ENCODE peak calls at places on chromosomes 2 and 18, in nine cellular contexts. D is dorsolateral prefrontal cortex, W is astrocyte of the cerebellum, J is tibial artery, S is GM20000, Y is foreskin fibroblast, F is cardiac fibroblast, U is progenitor cell of endocrine pancreas, I is astrocyte of the spinal cord. Q is an unnamed sample.

GRCh38 chr18:3060667-3061580 is 48.0 kb upstream of the LPIN2 start:
- DNase-seq in D (no peak), F (no peak), J (no peak), I (no peak), U (no peak), S (peak; percentile 41), Y (no peak), W (no peak), Q (peak; percentile 45)

GRCh38 chr2:176508984-176509383 is 239.7 kb downstream of the MTX2 start:
- DNase-seq in I (peak; percentile 66), U (no peak), W (peak; percentile 53), F (no peak), D (no peak), Y (no peak), J (no peak), S (peak; percentile 41), Q (peak; percentile 28)

GRCh38 chr2:226800941-226801784 is 1.5 kb upstream of the IRS1 start:
- DNase-seq in F (peak; percentile 76), J (peak; percentile 92), S (peak; percentile 92), Y (peak; percentile 95), D (peak; percentile 95), U (peak; percentile 86), W (no peak), I (peak; percentile 87), Q (peak; percentile 92)

GRCh38 chr18:5582054-5582453 is 38.3 kb upstream of the EPB41L3 start:
- DNase-seq in U (no peak), D (no peak), J (no peak), Y (peak; percentile 34), I (peak; percentile 77), S (no peak), W (peak; percentile 60), F (peak; percentile 29), Q (no peak)

GRCh38 chr2:25257032-25257455 is 84.7 kb downstream of the DNMT3A start:
- DNase-seq in Y (peak; percentile 77), U (no peak), J (no peak), D (peak; percentile 63), W (no peak), F (peak; percentile 19), S (no peak), I (peak; percentile 71), Q (no peak)

GRCh38 chr18:37563810-37564511 is 1.6 kb downstream of the CELF4 start:
- DNase-seq in D (no peak), U (no peak), F (no peak), W (no peak), I (no peak), Y (no peak), S (no peak), J (no peak), Q (no peak)

GRCh38 chr2:38835015-38835601 is 40.6 kb downstream of the DHX57 start:
- DNase-seq in Y (peak; percentile 25), U (no peak), J (no peak), D (no peak), S (no peak), I (peak; percentile 17), W (no peak), F (peak; percentile 45), Q (no peak)

GRCh38 chr18:44731866-44732555 is 51.3 kb downstream of the SETBP1 start:
- DNase-seq in F (peak; percentile 33), I (no peak), J (no peak), D (no peak), Y (peak; percentile 29), S (peak; percentile 55), W (no peak), U (no peak), Q (no peak)

GRCh38 chr2:127820080-127820668 is 9.2 kb upstream of the WDR33 start:
- DNase-seq in F (peak; percentile 35), Y (peak; percentile 21), J (peak; percentile 13), W (no peak), U (no peak), S (no peak), I (no peak), D (no peak), Q (no peak)

GRCh38 chr2:190867182-190867581 is 13.4 kb upstream of the GLS start:
- DNase-seq in S (no peak), U (no peak), Y (peak; percentile 64), I (peak; percentile 77), J (no peak), F (peak; percentile 53), D (no peak), W (no peak), Q (no peak)

DNA sequence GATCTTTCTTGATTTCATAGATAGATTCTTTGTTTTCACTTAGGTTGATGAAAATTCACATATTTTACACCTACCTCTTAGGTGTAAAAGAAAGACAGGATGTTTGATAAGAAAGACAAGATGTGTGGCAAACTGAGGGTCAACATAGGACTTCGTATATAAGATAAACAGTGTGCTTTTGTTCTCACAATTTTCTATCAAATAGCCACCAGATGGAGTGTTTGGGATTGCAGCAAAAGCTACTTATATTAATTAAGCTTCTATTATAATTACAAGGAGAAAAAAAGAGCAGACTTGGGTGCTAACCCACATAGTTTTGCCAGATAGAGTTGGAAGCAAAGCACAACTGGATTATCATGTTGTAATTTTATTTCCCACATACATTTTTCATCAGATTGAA is 232.9 kb downstream of the CDH7 start:
- DNase-seq in F (no peak), S (no peak), J (no peak), U (no peak), D (no peak), Y (no peak), W (no peak), I (no peak), Q (no peak)
- TF ChIP-seq CTCF in F (no peak), S (no peak), J (no peak), U (no peak), D (no peak), Y (no peak), W (no peak), I (no peak), Q (no peak)

GRCh38 chr2:3424171-3424795 is 44.8 kb downstream of the TRAPPC12 start:
- DNase-seq in S (no peak), I (no peak), F (no peak), W (no peak), J (no peak), U (no peak), Y (no peak), D (no peak), Q (no peak)
- TF ChIP-seq CTCF in S (no peak), I (no peak), F (no peak), W (no peak), J (no peak), U (no peak), Y (no peak), D (no peak), Q (no peak)

GRCh38 chr2:19541884-19542283 is 183.5 kb upstream of the OSR1 start:
- DNase-seq in Y (no peak), F (no peak), W (no peak), J (no peak), D (no peak), U (no peak), I (no peak), S (no peak), Q (no peak)
- TF ChIP-seq CTCF in Y (no peak), F (no peak), W (no peak), J (no peak), D (no peak), U (peak; percentile 20), I (no peak), S (no peak), Q (no peak)

DNA sequence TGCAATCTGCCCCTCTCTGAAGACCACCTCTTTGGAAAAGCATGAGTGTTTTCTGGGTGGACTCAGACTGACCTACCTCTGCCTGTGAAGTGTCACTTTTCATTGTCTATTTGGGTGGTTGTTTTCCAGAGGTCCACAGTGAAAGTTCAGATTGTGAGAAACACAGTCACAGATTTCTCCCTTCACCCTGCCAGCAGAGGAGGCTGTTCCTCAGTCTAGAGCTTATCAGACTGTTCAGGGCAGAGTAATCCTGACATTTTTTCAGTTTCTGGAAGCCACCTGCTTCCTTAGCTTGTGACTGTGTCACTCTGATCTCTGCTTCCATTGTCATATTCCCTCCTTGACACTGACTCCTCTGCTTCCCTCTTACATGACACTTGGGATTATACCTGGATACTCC is 55.4 kb upstream of the RMP24 start:
- DNase-seq in Y (no peak), F (no peak), J (no peak), I (no peak), W (no peak), D (no peak), S (no peak), U (no peak), Q (no peak)
- TF ChIP-seq CTCF in Y (no peak), F (no peak), J (no peak), I (peak; percentile 15), W (no peak), D (no peak), S (no peak), U (no peak), Q (no peak)